ENCODE peak calls at places on chromosomes 3 and 15, in seven cellular contexts. W is endodermal cell, X is H4, M is amygdala, Q is foreskin fibroblast, Y is hepatic stellate cell, J is cardiac septum. A is an unnamed sample.

GRCh38 chr3:38611866-38612265 is 37.6 kb downstream of the SCN5A start:
- DNase-seq in Q (no peak), Y (no peak), W (no peak), X (no peak), M (no peak), J (peak), A (no peak)

GRCh38 chr3:16514799-16515353 is 1.4 kb upstream of the RFTN1 start:
- DNase-seq in W (no peak), Q (no peak), X (no peak), Y (no peak), J (no peak), M (no peak), A (no peak)

GRCh38 chr15:85443046-85443445 is 62.6 kb downstream of the AKAP13 start:
- DNase-seq in Q (no peak), J (no peak), W (no peak), M (no peak), X (no peak), Y (no peak), A (no peak)

GRCh38 chr3:21561472-21561871 is 189.5 kb downstream of the ZNF385D start:
- DNase-seq in Q (no peak), X (no peak), M (no peak), W (no peak), Y (no peak), J (no peak), A (no peak)

GRCh38 chr15:33068531-33068990 is 126.0 kb downstream of the FMN1 start:
- DNase-seq in J (no peak), Q (peak), Y (no peak), M (no peak), X (peak), W (peak), A (no peak)

GRCh38 chr15:52642386-52643361 is 36.5 kb downstream of the ATOSA start:
- DNase-seq in W (no peak), Q (peak), Y (peak), J (no peak), M (no peak), X (no peak), A (no peak)

GRCh38 chr3:149792485-149793270 is at the start of gene ANKUB1:
- DNase-seq in M (no peak), Q (no peak), Y (no peak), W (no peak), J (no peak), X (no peak), A (no peak)

GRCh38 chr3:134079111-134079531 is 49.4 kb upstream of the SLCO2A1 start:
- DNase-seq in X (no peak), W (peak), J (peak), Q (peak), Y (no peak), M (no peak), A (no peak)

GRCh38 chr3:149352556-149352955 is 19.1 kb upstream of the TM4SF18 start:
- DNase-seq in J (no peak), X (peak), W (peak), Q (peak), M (no peak), Y (peak), A (no peak)

A was measured in caudate nucleus.